ENCODE peak calls at places on chromosomes 6 and 20, in six cellular contexts. One of them, this sample, is unnamed.

GRCh38 chr20:4064118-4064962 is 49.0 kb upstream of the RNF24 start:
- DNase-seq in heart right ventricle: peak; percentile 94
- DNase-seq in skeletal muscle cell: peak; percentile 97
- DNase-seq in mammary epithelial cell: peak; percentile 79
- DNase-seq in BE2C: peak; percentile 72
- DNase-seq in AG10803: peak; percentile 95
- DNase-seq in this sample: peak; percentile 70

GRCh38 chr6:116424001-116424400 is 37.2 kb upstream of the CALHM6 start:
- DNase-seq in skeletal muscle cell: no peak
- DNase-seq in heart right ventricle: no peak
- DNase-seq in mammary epithelial cell: peak; percentile 63
- DNase-seq in AG10803: peak; percentile 47
- DNase-seq in BE2C: no peak
- DNase-seq in this sample: no peak

GRCh38 chr6:31401403-31401802 is 2.0 kb upstream of the MICA start:
- DNase-seq in BE2C: no peak
- DNase-seq in AG10803: peak; percentile 88
- DNase-seq in skeletal muscle cell: peak; percentile 44
- DNase-seq in heart right ventricle: no peak
- DNase-seq in mammary epithelial cell: peak; percentile 82
- DNase-seq in this sample: peak; percentile 63

GRCh38 chr20:41664584-41664983 is 46.4 kb upstream of the CHD6 start:
- DNase-seq in BE2C: peak; percentile 21
- DNase-seq in AG10803: peak; percentile 6
- DNase-seq in skeletal muscle cell: no peak
- DNase-seq in heart right ventricle: no peak
- DNase-seq in mammary epithelial cell: no peak
- DNase-seq in this sample: no peak

GRCh38 chr6:117157448-117157847 is 107.9 kb upstream of the VGLL2 start:
- DNase-seq in skeletal muscle cell: no peak
- DNase-seq in BE2C: no peak
- DNase-seq in heart right ventricle: no peak
- DNase-seq in AG10803: no peak
- DNase-seq in mammary epithelial cell: no peak
- DNase-seq in this sample: no peak

GRCh38 chr6:11183761-11184362 is 48.6 kb downstream of the NEDD9 start:
- DNase-seq in mammary epithelial cell: no peak
- DNase-seq in BE2C: no peak
- DNase-seq in heart right ventricle: no peak
- DNase-seq in AG10803: no peak
- DNase-seq in skeletal muscle cell: no peak
- DNase-seq in this sample: no peak

GRCh38 chr20:58690851-58691250 is 1.7 kb upstream of the NPEPL1 start:
- DNase-seq in skeletal muscle cell: peak; percentile 88
- DNase-seq in AG10803: peak; percentile 46
- DNase-seq in mammary epithelial cell: no peak
- DNase-seq in heart right ventricle: no peak
- DNase-seq in BE2C: no peak
- DNase-seq in this sample: no peak

GRCh38 chr20:11716239-11716944 is 201.3 kb upstream of the BTBD3 start:
- DNase-seq in mammary epithelial cell: peak; percentile 71
- DNase-seq in AG10803: peak; percentile 88
- DNase-seq in skeletal muscle cell: peak; percentile 73
- DNase-seq in heart right ventricle: no peak
- DNase-seq in BE2C: peak; percentile 15
- DNase-seq in this sample: peak; percentile 40

GRCh38 chr20:12383770-12384304 is 466.1 kb downstream of the BTBD3 start:
- DNase-seq in AG10803: no peak
- DNase-seq in mammary epithelial cell: no peak
- DNase-seq in heart right ventricle: no peak
- DNase-seq in BE2C: no peak
- DNase-seq in skeletal muscle cell: no peak
- DNase-seq in this sample: no peak

GRCh38 chr6:44363377-44363926 is 21.0 kb downstream of the SPATS1 start:
- DNase-seq in BE2C: no peak
- DNase-seq in AG10803: no peak
- DNase-seq in heart right ventricle: no peak
- DNase-seq in mammary epithelial cell: no peak
- DNase-seq in skeletal muscle cell: no peak
- DNase-seq in this sample: no peak

GRCh38 chr6:89997456-89998445 is 103.5 kb downstream of the GJA10 start:
- DNase-seq in skeletal muscle cell: peak; percentile 57
- DNase-seq in heart right ventricle: peak; percentile 10
- DNase-seq in AG10803: peak; percentile 87
- DNase-seq in BE2C: no peak
- DNase-seq in mammary epithelial cell: no peak
- DNase-seq in this sample: peak; percentile 24

GRCh38 chr20:62167474-62167873 is 15.4 kb upstream of the MTG2 start:
- DNase-seq in BE2C: no peak
- DNase-seq in skeletal muscle cell: no peak
- DNase-seq in AG10803: no peak
- DNase-seq in mammary epithelial cell: no peak
- DNase-seq in heart right ventricle: no peak
- DNase-seq in this sample: no peak

GRCh38 chr20:4794846-4795245 is 73.1 kb downstream of the PRND start:
- DNase-seq in skeletal muscle cell: no peak
- DNase-seq in BE2C: no peak
- DNase-seq in mammary epithelial cell: no peak
- DNase-seq in heart right ventricle: no peak
- DNase-seq in AG10803: peak; percentile 22
- DNase-seq in this sample: no peak

GRCh38 chr6:33276864-33277662 is at the start of gene B3GALT4:
- DNase-seq in skeletal muscle cell: no peak
- DNase-seq in heart right ventricle: peak; percentile 80
- DNase-seq in BE2C: peak; percentile 87
- DNase-seq in AG10803: peak; percentile 61
- DNase-seq in mammary epithelial cell: peak; percentile 84
- DNase-seq in this sample: no peak

GRCh38 chr20:38357653-38358207 is 11.4 kb downstream of the LBP start:
- DNase-seq in skeletal muscle cell: no peak
- DNase-seq in BE2C: no peak
- DNase-seq in mammary epithelial cell: peak; percentile 28
- DNase-seq in AG10803: no peak
- DNase-seq in heart right ventricle: no peak
- DNase-seq in this sample: no peak

GRCh38 chr20:22684072-22684762 is 99.8 kb upstream of the FOXA2 start:
- DNase-seq in skeletal muscle cell: peak; percentile 14
- DNase-seq in mammary epithelial cell: peak; percentile 54
- DNase-seq in heart right ventricle: peak; percentile 48
- DNase-seq in AG10803: peak; percentile 63
- DNase-seq in BE2C: peak; percentile 43
- DNase-seq in this sample: peak; percentile 38

GRCh38 chr20:43904195-43904594 is 10.5 kb upstream of the TOX2 start:
- DNase-seq in skeletal muscle cell: no peak
- DNase-seq in heart right ventricle: no peak
- DNase-seq in AG10803: no peak
- DNase-seq in BE2C: no peak
- DNase-seq in mammary epithelial cell: no peak
- DNase-seq in this sample: no peak

GRCh38 chr6:170162011-170162770 is 128.7 kb downstream of the DLL1 start:
- DNase-seq in heart right ventricle: no peak
- DNase-seq in AG10803: no peak
- DNase-seq in mammary epithelial cell: no peak
- DNase-seq in skeletal muscle cell: no peak
- DNase-seq in BE2C: no peak
- DNase-seq in this sample: no peak
- H3K4me3 ChIP-seq in heart right ventricle: no peak overlapping the region
- H3K4me3 ChIP-seq in AG10803: no peak overlapping the region
- H3K4me3 ChIP-seq in mammary epithelial cell: no peak overlapping the region
- H3K4me3 ChIP-seq in skeletal muscle cell: no peak overlapping the region
- H3K4me3 ChIP-seq in BE2C: no peak overlapping the region
- H3K4me3 ChIP-seq in this sample: no peak overlapping the region

GRCh38 chr20:5973172-5973571 is 22.7 kb downstream of the MCM8 start:
- DNase-seq in AG10803: peak; percentile 10
- DNase-seq in skeletal muscle cell: no peak
- DNase-seq in BE2C: no peak
- DNase-seq in heart right ventricle: no peak
- DNase-seq in mammary epithelial cell: peak; percentile 50
- DNase-seq in this sample: no peak
- H3K4me3 ChIP-seq in AG10803: no peak overlapping the region
- H3K4me3 ChIP-seq in skeletal muscle cell: no peak overlapping the region
- H3K4me3 ChIP-seq in BE2C: no peak overlapping the region
- H3K4me3 ChIP-seq in heart right ventricle: no peak overlapping the region
- H3K4me3 ChIP-seq in mammary epithelial cell: no peak overlapping the region
- H3K4me3 ChIP-seq in this sample: no peak overlapping the region

DNA sequence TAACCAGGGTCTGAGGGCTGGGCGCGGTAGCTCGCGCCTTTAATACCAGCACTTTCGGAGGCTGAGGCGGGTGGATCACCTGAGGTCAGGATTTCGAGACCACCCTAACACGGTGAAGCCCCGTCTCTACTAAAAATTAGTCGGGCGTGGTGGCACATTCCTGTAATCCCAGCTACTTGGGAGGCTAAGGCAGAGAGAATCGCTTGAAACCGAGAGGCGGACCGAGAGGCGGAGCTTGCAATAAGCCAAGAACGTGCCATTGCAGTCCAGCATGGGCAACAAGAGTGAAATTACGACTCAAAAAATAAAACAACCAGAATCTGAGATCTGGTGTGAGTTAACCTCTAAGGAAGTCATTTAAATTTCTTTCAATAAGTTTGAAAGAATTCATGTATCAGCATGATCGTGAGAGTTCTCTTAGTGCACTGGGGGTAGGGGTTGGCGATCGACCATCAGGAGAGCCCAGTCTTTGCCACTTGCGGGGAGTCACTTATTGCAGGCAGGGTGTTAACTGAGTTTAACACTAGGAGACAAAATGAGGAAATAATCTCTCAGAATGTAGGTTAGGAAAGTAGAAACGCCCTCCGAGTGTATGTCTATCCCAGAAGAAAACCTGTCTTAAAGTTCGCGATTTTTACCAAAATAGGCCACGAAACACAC is 206.5 kb upstream of the ZNF184 start:
- DNase-seq in skeletal muscle cell: no peak
- DNase-seq in heart right ventricle: no peak
- DNase-seq in mammary epithelial cell: no peak
- DNase-seq in BE2C: no peak
- DNase-seq in AG10803: no peak
- DNase-seq in this sample: no peak
- H3K4me3 ChIP-seq in skeletal muscle cell: peak overlapping the region; percentile 27
- H3K4me3 ChIP-seq in heart right ventricle: no peak overlapping the region
- H3K4me3 ChIP-seq in mammary epithelial cell: no peak overlapping the region
- H3K4me3 ChIP-seq in BE2C: peak overlapping the region; percentile 35
- H3K4me3 ChIP-seq in AG10803: no peak overlapping the region
- H3K4me3 ChIP-seq in this sample: no peak overlapping the region

GRCh38 chr20:49140834-49141233 is 47.3 kb downstream of the STAU1 start:
- DNase-seq in BE2C: no peak
- DNase-seq in AG10803: peak; percentile 31
- DNase-seq in skeletal muscle cell: no peak
- DNase-seq in heart right ventricle: no peak
- DNase-seq in mammary epithelial cell: no peak
- DNase-seq in this sample: no peak
- H3K4me3 ChIP-seq in BE2C: no peak overlapping the region
- H3K4me3 ChIP-seq in AG10803: no peak overlapping the region
- H3K4me3 ChIP-seq in skeletal muscle cell: no peak overlapping the region
- H3K4me3 ChIP-seq in heart right ventricle: no peak overlapping the region
- H3K4me3 ChIP-seq in mammary epithelial cell: no peak overlapping the region
- H3K4me3 ChIP-seq in this sample: no peak overlapping the region

GRCh38 chr20:29086938-29087337 is 2170.5 kb upstream of the DEFB115 start:
- DNase-seq in BE2C: no peak
- DNase-seq in AG10803: no peak
- DNase-seq in mammary epithelial cell: no peak
- DNase-seq in heart right ventricle: no peak
- DNase-seq in skeletal muscle cell: no peak
- DNase-seq in this sample: no peak

GRCh38 chr20:29079769-29080690 is 2177.4 kb upstream of the DEFB115 start:
- DNase-seq in BE2C: peak; percentile 85
- DNase-seq in skeletal muscle cell: peak; percentile 2
- DNase-seq in heart right ventricle: peak; percentile 13
- DNase-seq in AG10803: peak; percentile 34
- DNase-seq in mammary epithelial cell: no peak
- DNase-seq in this sample: peak; percentile 14

DNA sequence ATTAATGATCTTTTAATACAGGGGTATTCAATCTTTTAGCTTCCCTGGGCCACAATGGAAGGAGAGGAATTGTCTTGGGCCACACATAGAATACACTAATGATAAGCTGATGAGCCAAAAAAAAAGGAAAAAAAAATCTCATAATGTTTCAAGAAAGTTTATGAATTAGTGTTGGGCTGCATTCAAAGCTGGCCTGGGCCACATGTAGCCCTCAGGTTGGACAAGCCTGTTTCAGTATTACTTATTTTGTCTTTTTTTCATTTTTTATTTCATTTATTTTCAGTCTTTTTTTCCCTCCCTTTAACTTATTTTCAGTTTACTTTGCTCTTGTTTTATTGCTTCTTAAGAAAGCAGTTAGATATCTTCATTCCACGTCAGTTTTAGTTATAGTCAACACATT is 2171.8 kb upstream of the DEFB115 start:
- DNase-seq in AG10803: no peak
- DNase-seq in skeletal muscle cell: no peak
- DNase-seq in heart right ventricle: no peak
- DNase-seq in BE2C: no peak
- DNase-seq in mammary epithelial cell: no peak
- DNase-seq in this sample: no peak
- H3K4me3 ChIP-seq in AG10803: no peak overlapping the region
- H3K4me3 ChIP-seq in skeletal muscle cell: no peak overlapping the region
- H3K4me3 ChIP-seq in heart right ventricle: no peak overlapping the region
- H3K4me3 ChIP-seq in BE2C: no peak overlapping the region
- H3K4me3 ChIP-seq in mammary epithelial cell: no peak overlapping the region
- H3K4me3 ChIP-seq in this sample: no peak overlapping the region

DNA sequence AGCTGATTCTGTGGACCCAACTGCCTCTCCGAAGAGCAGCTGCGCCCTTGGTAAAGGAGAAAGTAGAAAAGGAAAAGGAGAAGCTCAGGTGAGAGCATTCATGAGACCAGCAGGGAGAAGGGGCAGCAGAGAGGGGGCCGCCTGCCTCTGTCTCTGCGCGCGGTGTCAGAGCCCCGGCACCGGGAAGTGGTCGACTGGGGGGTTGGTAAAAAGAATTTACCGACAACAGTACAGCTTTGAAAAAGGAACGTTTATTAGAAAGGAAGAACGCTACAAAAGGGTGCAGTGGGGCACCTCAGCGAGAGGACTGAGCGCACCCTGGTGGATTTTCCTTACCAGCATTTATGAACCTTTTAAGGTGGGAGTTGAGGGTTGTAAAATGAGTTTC is 61.9 kb downstream of the GPR6 start:
- DNase-seq in BE2C: peak; percentile 30
- DNase-seq in skeletal muscle cell: no peak
- DNase-seq in mammary epithelial cell: peak; percentile 15
- DNase-seq in heart right ventricle: no peak
- DNase-seq in AG10803: no peak
- DNase-seq in this sample: no peak
- H3K4me3 ChIP-seq in BE2C: peak overlapping the region; percentile 60
- H3K4me3 ChIP-seq in skeletal muscle cell: peak overlapping the region; percentile 36
- H3K4me3 ChIP-seq in mammary epithelial cell: no peak overlapping the region
- H3K4me3 ChIP-seq in heart right ventricle: peak overlapping the region; percentile 28
- H3K4me3 ChIP-seq in AG10803: peak overlapping the region; percentile 29
- H3K4me3 ChIP-seq in this sample: peak overlapping the region; percentile 20

GRCh38 chr6:4253604-4254211 is 118.3 kb upstream of the ECI2 start:
- DNase-seq in mammary epithelial cell: peak; percentile 39
- DNase-seq in heart right ventricle: peak; percentile 18
- DNase-seq in AG10803: peak; percentile 71
- DNase-seq in BE2C: no peak
- DNase-seq in skeletal muscle cell: peak; percentile 51
- DNase-seq in this sample: peak; percentile 27

DNA sequence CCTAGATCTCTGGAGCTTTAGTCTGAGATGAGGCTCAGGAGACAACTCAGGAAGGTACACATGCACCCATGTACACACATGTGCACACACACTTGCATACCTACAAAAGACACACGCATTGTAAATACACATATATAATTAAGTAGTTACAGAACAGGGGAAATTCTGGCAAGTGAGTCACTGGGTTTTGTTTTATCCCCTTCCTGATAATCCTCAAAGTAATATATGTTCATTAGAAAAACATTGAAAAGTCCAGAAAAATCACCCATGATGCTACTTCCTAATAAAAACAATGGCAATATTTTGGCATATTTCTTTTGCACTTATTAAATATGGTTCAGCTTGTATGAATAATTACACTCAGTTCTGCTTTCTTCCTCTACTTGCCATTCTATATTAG is 115.3 kb upstream of the ECI2 start:
- DNase-seq in BE2C: no peak
- DNase-seq in skeletal muscle cell: no peak
- DNase-seq in AG10803: no peak
- DNase-seq in mammary epithelial cell: no peak
- DNase-seq in heart right ventricle: no peak
- DNase-seq in this sample: no peak
- H3K4me3 ChIP-seq in BE2C: no peak overlapping the region
- H3K4me3 ChIP-seq in skeletal muscle cell: no peak overlapping the region
- H3K4me3 ChIP-seq in AG10803: no peak overlapping the region
- H3K4me3 ChIP-seq in mammary epithelial cell: no peak overlapping the region
- H3K4me3 ChIP-seq in heart right ventricle: no peak overlapping the region
- H3K4me3 ChIP-seq in this sample: no peak overlapping the region